ENCODE peak calls at places on chromosome 12, in five cellular contexts. K is substantia nigra; D is Kasumi-1; C is stimulated activated CD8-positive, alpha-beta memory T cell treated with anti-CD3 and anti-CD28 coated beads, Interleukin-12 subunit alpha, Interleukin-12 subunit beta, amount 100 ng/mL, for 1 hour; P is left cardiac atrium. L is an unnamed sample.
A peak's percentile ranks its signal among the peaks of the same experiment; 100 is the strongest.

GRCh38 chr12:117417004-117417403 is 55.6 kb upstream of the NOS1 start:
- DNase-seq in K (no peak), D (no peak), C (no peak), P (no peak), L (no peak)

GRCh38 chr12:102439391-102440108 is 40.8 kb downstream of the IGF1 start:
- DNase-seq in K (no peak), D (no peak), C (no peak), P (no peak), L (no peak)

GRCh38 chr12:51579321-51579850 is 11.6 kb upstream of the SCN8A start:
- DNase-seq in K (no peak), D (no peak), C (no peak), P (no peak), L (no peak)

GRCh38 chr12:57629897-57630471 is 3.0 kb downstream of the B4GALNT1 start:
- DNase-seq in K (peak; percentile 77), D (no peak), C (no peak), P (no peak), L (no peak)

GRCh38 chr12:109462868-109463692 is 14.0 kb downstream of the KCTD10 start:
- DNase-seq in K (no peak), D (peak; percentile 66), C (no peak), P (peak; percentile 87), L (peak; percentile 86)

GRCh38 chr12:3154006-3154405 is 76.8 kb downstream of the TSPAN9 start:
- DNase-seq in K (no peak), D (no peak), C (no peak), P (no peak), L (no peak)

GRCh38 chr12:25459541-25459951 is 93.5 kb downstream of the LMNTD1 start:
- DNase-seq in K (no peak), D (peak; percentile 72), C (no peak), P (no peak), L (no peak)

GRCh38 chr12:91219511-91219910 is 36.9 kb upstream of the DCN start:
- DNase-seq in K (no peak), D (peak; percentile 5), C (no peak), P (no peak), L (no peak)

GRCh38 chr12:129984097-129984496 is 80.3 kb upstream of the TMEM132D start:
- DNase-seq in K (no peak), D (no peak), C (no peak), P (no peak), L (no peak)

GRCh38 chr12:111446044-111446581 is 40.4 kb downstream of the SH2B3 start:
- DNase-seq in K (no peak), D (peak; percentile 57), C (no peak), P (peak; percentile 65), L (peak; percentile 79)

GRCh38 chr12:47777741-47778558 is 4.9 kb downstream of the SLC48A1 start:
- DNase-seq in K (peak; percentile 94), D (peak; percentile 92), C (no peak), P (no peak), L (no peak)

GRCh38 chr12:132116709-132117557 is 27.2 kb downstream of the DDX51 start:
- DNase-seq in K (no peak), D (no peak), C (no peak), P (no peak), L (no peak)

GRCh38 chr12:65025070-65025469 is 96.0 kb downstream of the WIF1 start:
- DNase-seq in K (no peak), D (no peak), C (no peak), P (no peak), L (no peak)

GRCh38 chr12:107760207-107760816 is 625 bp downstream of the PRDM4 start:
- DNase-seq in K (peak; percentile 32), D (peak; percentile 15), C (no peak), P (peak; percentile 39), L (peak; percentile 23)

GRCh38 chr12:124457287-124458219 is 109.9 kb downstream of the NCOR2 start:
- DNase-seq in K (peak; percentile 62), D (peak; percentile 93), C (no peak), P (peak; percentile 86), L (peak; percentile 79)